ENCODE peak calls at places on chromosomes 2 and 18, in nine cellular contexts. X, H, F, L, J, Z, Q, A and S are unnamed samples.

GRCh38 chr2:212145111-212145510 is 393.5 kb downstream of the ERBB4 start:
- DNase-seq in X (no peak), H (no peak), F (no peak), L (peak), J (no peak), Z (no peak), Q (no peak), A (peak), S (no peak)

GRCh38 chr18:58654896-58655614 is 16.2 kb upstream of the MALT1 start:
- DNase-seq in X (no peak), H (no peak), F (no peak), L (no peak), J (no peak), Z (no peak), Q (no peak), A (no peak), S (no peak)

GRCh38 chr18:26865557-26865956 is at the start of gene AQP4:
- DNase-seq in X (no peak), H (no peak), F (peak), L (no peak), J (no peak), Z (no peak), Q (peak), A (no peak), S (no peak)

GRCh38 chr18:11412790-11413189 is 196.6 kb upstream of the SLC35G4 start:
- DNase-seq in X (no peak), H (no peak), F (no peak), L (no peak), J (no peak), Z (no peak), Q (no peak), A (no peak), S (no peak)

GRCh38 chr2:114011709-114012108 is 121.8 kb downstream of the ACTR3 start:
- DNase-seq in X (no peak), H (no peak), F (no peak), L (no peak), J (no peak), Z (no peak), Q (no peak), A (no peak), S (no peak)

GRCh38 chr2:222272446-222273035 is 26.3 kb downstream of the PAX3 start:
- DNase-seq in X (no peak), H (no peak), F (no peak), L (no peak), J (no peak), Z (no peak), Q (no peak), A (no peak), S (no peak)

GRCh38 chr2:134975281-134976009 is 56.8 kb downstream of the CCNT2 start:
- DNase-seq in X (no peak), H (no peak), F (no peak), L (no peak), J (peak), Z (no peak), Q (no peak), A (no peak), S (no peak)

GRCh38 chr2:10400978-10401951 is 46.9 kb downstream of the ODC1 start:
- DNase-seq in X (no peak), H (no peak), F (peak), L (no peak), J (no peak), Z (no peak), Q (peak), A (no peak), S (no peak)

GRCh38 chr2:109256921-109257320 is 127.9 kb downstream of the SH3RF3 start:
- DNase-seq in X (no peak), H (no peak), F (no peak), L (no peak), J (no peak), Z (no peak), Q (no peak), A (no peak), S (no peak)

GRCh38 chr18:61326407-61326806 is 6.8 kb upstream of the CDH20 start:
- DNase-seq in X (no peak), H (no peak), F (no peak), L (no peak), J (no peak), Z (no peak), Q (no peak), A (no peak), S (no peak)

GRCh38 chr2:66477125-66477842 is 42.4 kb downstream of the MEIS1 start:
- DNase-seq in X (no peak), H (no peak), F (no peak), L (no peak), J (no peak), Z (no peak), Q (no peak), A (no peak), S (no peak)

GRCh38 chr2:12824771-12825363 is 108.1 kb downstream of the TRIB2 start:
- DNase-seq in X (no peak), H (no peak), F (no peak), L (peak), J (no peak), Z (no peak), Q (peak), A (no peak), S (no peak)

GRCh38 chr18:79681484-79682387 is 2.1 kb downstream of the CTDP1 start:
- DNase-seq in X (no peak), H (no peak), F (no peak), L (no peak), J (no peak), Z (no peak), Q (no peak), A (peak), S (no peak)

GRCh38 chr2:21920721-21921120 is 797.0 kb downstream of the TDRD15 start:
- DNase-seq in X (no peak), H (no peak), F (no peak), L (no peak), J (no peak), Z (no peak), Q (no peak), A (no peak), S (no peak)

GRCh38 chr2:4110273-4110672 is 406.9 kb downstream of the DCDC2C start:
- DNase-seq in X (no peak), H (no peak), F (no peak), L (no peak), J (no peak), Z (no peak), Q (no peak), A (no peak), S (no peak)

GRCh38 chr2:44615950-44616518 is 254.3 kb downstream of the CAMKMT start:
- DNase-seq in X (no peak), H (peak), F (no peak), L (no peak), J (peak), Z (no peak), Q (no peak), A (no peak), S (no peak)

GRCh38 chr2:147968571-147968970 is 52.0 kb downstream of the ORC4 start:
- DNase-seq in X (no peak), H (no peak), F (no peak), L (no peak), J (no peak), Z (no peak), Q (no peak), A (no peak), S (no peak)

GRCh38 chr2:231820786-231821303 is 34.6 kb downstream of the COPS7B start:
- DNase-seq in X (no peak), H (no peak), F (no peak), L (no peak), J (no peak), Z (no peak), Q (no peak), A (no peak), S (no peak)

GRCh38 chr2:236047886-236048540 is 120.2 kb downstream of the GBX2 start:
- DNase-seq in X (peak), H (no peak), F (no peak), L (no peak), J (no peak), Z (peak), Q (no peak), A (peak), S (no peak)

GRCh38 chr18:9201224-9201623 is 64.6 kb downstream of the ANKRD12 start:
- DNase-seq in X (no peak), H (no peak), F (no peak), L (no peak), J (no peak), Z (no peak), Q (no peak), A (no peak), S (no peak)

GRCh38 chr2:12070581-12070980 is 324.1 kb downstream of the LPIN1 start:
- DNase-seq in X (no peak), H (no peak), F (no peak), L (no peak), J (peak), Z (no peak), Q (no peak), A (no peak), S (no peak)

GRCh38 chr2:164917296-164917903 is 37.9 kb downstream of the SLC38A11 start:
- DNase-seq in X (no peak), H (no peak), F (peak), L (peak), J (no peak), Z (peak), Q (no peak), A (peak), S (no peak)

GRCh38 chr2:112627060-112628040 is 18.4 kb upstream of the SLC20A1 start:
- DNase-seq in X (peak), H (no peak), F (peak), L (peak), J (no peak), Z (peak), Q (no peak), A (peak), S (no peak)

DNA sequence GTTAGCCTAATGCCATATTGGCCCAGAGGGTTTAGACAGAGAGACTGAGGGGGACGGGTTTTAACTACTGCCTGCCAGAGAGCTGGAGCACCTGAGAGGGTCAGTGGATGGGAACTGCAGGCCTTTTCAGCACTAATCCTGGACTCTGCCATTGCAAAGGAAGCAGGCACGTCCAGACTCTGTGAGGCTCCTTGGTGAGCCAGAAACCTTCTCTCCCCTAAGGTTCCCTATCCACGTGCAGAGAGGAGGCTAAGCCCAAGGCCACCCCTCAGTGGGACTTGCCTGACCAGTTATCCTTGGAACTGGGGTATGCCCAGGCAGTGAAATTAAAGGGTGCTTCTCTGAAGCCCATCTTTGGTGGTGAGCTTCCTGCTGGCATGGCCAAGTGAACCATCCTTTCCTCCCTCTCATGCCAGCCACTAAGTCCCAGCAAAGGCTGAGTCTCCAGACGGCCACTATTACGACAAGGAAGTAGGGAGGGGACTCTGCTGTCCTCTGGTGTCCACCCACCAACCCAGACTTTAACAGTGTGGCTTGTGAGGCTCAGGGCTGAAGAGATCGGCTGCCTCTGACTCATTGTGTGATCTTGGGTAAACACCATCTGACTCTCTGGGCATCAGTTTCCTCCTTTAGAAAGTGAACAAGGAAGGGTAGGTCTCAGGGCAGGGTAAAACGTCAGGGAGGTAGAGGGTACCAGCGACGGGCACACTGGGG is 3.9 kb upstream of the MLPH start:
- DNase-seq in X (peak), H (no peak), F (peak), L (peak), J (peak), Z (peak), Q (peak), A (peak), S (no peak)
- TF ChIP-seq CTCF in X (peak), H (peak), F (no peak), L (peak), J (no peak), Z (peak), Q (no peak), A (peak), S (no peak)

DNA sequence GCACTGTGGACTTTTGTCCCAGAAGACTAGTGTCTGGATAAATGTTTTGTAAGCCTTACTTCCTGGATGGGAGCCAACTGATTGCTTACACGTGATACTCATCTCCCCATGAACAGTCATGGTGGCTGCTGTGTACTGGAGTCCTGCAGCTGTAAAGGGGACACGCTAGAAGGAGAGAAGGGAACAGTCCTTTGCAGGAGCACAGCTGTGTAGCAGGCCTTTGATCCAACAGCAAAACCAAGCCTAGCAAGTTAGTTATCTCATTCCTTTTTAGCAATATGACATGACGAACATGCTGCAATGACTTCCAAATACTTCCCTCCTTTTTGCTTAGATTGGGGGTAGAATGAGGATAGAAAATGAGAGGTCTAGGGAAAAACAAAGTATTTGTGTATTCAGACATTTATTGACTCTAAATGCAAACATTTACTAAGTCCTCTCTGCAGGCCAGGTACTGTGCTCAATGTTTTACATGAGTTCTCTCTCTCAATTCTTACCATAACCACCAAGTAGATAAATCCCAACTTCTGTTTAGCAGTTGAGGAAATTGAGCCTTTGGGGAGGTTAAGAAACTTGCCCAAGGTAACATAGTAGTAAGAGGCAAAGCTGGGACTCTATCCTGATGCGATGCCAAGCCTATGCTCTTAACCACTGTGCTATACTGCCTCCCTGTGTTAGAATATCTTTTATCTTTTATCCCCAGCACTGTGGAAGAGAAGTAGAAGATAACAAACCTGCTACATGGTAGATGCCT is 55.4 kb upstream of the CD28 start:
- DNase-seq in X (no peak), H (no peak), F (peak), L (peak), J (peak), Z (peak), Q (no peak), A (peak), S (peak)
- TF ChIP-seq CTCF in X (peak), H (peak), F (no peak), L (peak), J (peak), Z (peak), Q (peak), A (peak), S (peak)

GRCh38 chr2:195664528-195664927 is 7.5 kb downstream of the SLC39A10 start:
- DNase-seq in X (no peak), H (no peak), F (no peak), L (peak), J (no peak), Z (no peak), Q (no peak), A (peak), S (no peak)
- TF ChIP-seq CTCF in X (peak), H (peak), F (no peak), L (peak), J (no peak), Z (peak), Q (no peak), A (peak), S (no peak)

DNA sequence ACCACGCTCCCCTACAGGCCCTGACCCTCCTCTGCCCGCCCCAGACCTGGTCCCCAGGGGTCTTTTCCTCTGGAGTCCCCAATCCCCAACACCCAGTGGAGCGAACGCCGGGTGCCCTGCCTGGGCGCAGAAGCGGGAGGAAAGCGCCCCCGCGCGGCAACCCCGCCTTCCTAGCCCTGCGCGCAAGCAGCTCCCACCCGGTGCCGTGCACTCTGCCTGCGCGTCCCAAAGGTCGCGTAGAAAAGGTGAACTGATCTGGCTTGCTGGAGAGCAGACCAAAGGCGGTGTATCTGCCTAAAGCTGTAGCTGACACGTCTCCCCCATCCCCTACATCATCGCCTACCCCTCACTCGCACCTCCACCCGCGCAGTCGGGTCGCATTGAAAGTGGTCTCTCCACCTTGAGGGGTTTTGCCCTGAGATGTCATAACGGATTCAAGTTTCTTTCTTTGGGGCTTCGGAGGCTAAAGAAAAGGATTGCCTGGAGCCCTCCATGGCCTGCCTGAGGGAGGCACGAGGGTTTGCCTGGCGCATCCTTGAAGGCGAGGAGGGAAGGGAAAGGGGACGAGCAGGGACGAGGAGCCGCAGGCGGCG is 5.7 kb downstream of the GAD1 start:
- DNase-seq in X (no peak), H (peak), F (no peak), L (no peak), J (no peak), Z (no peak), Q (no peak), A (no peak), S (peak)
- TF ChIP-seq CTCF in X (no peak), H (peak), F (no peak), L (peak), J (peak), Z (no peak), Q (peak), A (no peak), S (peak)

GRCh38 chr2:237232166-237232565 is 146.5 kb downstream of the COPS8 start:
- DNase-seq in X (no peak), H (no peak), F (no peak), L (no peak), J (no peak), Z (no peak), Q (no peak), A (no peak), S (no peak)

GRCh38 chr2:237236188-237236587 is 150.5 kb downstream of the COPS8 start:
- DNase-seq in X (no peak), H (no peak), F (no peak), L (no peak), J (no peak), Z (no peak), Q (no peak), A (peak), S (no peak)

GRCh38 chr2:237231593-237231992 is 145.9 kb downstream of the COPS8 start:
- DNase-seq in X (no peak), H (no peak), F (no peak), L (peak), J (no peak), Z (no peak), Q (no peak), A (no peak), S (no peak)

GRCh38 chr2:237235383-237236095 is 149.8 kb downstream of the COPS8 start:
- DNase-seq in X (no peak), H (no peak), F (peak), L (peak), J (no peak), Z (no peak), Q (no peak), A (peak), S (no peak)

GRCh38 chr2:237234268-237234667 is 148.6 kb downstream of the COPS8 start:
- DNase-seq in X (no peak), H (no peak), F (no peak), L (no peak), J (no peak), Z (no peak), Q (no peak), A (no peak), S (no peak)
- TF ChIP-seq CTCF in X (no peak), H (no peak), F (no peak), L (no peak), J (no peak), Z (no peak), Q (no peak), A (no peak), S (no peak)

DNA sequence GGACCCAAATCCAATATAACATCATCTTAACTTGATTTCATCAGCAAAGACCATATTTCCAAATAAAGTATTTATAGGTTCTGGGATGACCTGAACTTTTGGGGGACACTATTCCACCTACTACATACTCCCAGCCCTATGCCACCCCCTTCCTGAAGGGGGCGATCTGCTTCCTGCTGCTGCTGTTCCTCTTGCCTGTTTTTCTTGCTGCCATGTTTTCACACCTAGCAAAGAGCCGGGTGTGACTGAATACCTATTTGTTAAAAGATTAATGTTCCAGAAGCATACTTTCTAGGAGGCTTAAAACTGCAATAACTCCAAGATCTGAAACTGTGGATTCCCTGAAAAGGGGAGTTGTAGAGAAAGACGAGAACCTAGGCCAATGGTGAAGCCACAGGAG is 89.7 kb downstream of the ICOS start:
- DNase-seq in X (no peak), H (no peak), F (no peak), L (no peak), J (no peak), Z (no peak), Q (no peak), A (no peak), S (no peak)
- TF ChIP-seq CTCF in X (no peak), H (peak), F (no peak), L (peak), J (peak), Z (peak), Q (no peak), A (peak), S (peak)

GRCh38 chr2:191499050-191499449 is 178.9 kb upstream of the NABP1 start:
- DNase-seq in X (no peak), H (no peak), F (no peak), L (no peak), J (no peak), Z (no peak), Q (no peak), A (no peak), S (no peak)

GRCh38 chr2:191500566-191501389 is 177.2 kb upstream of the NABP1 start:
- DNase-seq in X (no peak), H (no peak), F (no peak), L (peak), J (no peak), Z (no peak), Q (peak), A (no peak), S (no peak)

GRCh38 chr2:191499874-191500565 is 177.9 kb upstream of the NABP1 start:
- DNase-seq in X (no peak), H (no peak), F (no peak), L (peak), J (no peak), Z (no peak), Q (no peak), A (no peak), S (no peak)

GRCh38 chr2:191497822-191498221 is 180.1 kb upstream of the NABP1 start:
- DNase-seq in X (no peak), H (no peak), F (no peak), L (no peak), J (no peak), Z (no peak), Q (no peak), A (no peak), S (no peak)

GRCh38 chr2:191501390-191502168 is 176.4 kb upstream of the NABP1 start:
- DNase-seq in X (no peak), H (no peak), F (no peak), L (peak), J (no peak), Z (no peak), Q (no peak), A (peak), S (no peak)
- TF ChIP-seq CTCF in X (peak), H (peak), F (no peak), L (peak), J (no peak), Z (peak), Q (peak), A (peak), S (peak)